ENCODE peak calls at places on chromosomes 2 and 18, in five cellular contexts. C, S, B, E and F are unnamed samples.

GRCh38 chr2:197504000-197504399 is 3.8 kb downstream of the HSPE1 start:
- DNase-seq in C (no peak), S (no peak), B (no peak), E (no peak), F (no peak)

GRCh38 chr2:74130211-74130995 is 17.3 kb downstream of the BOLA3 start:
- DNase-seq in C (no peak), S (no peak), B (no peak), E (peak), F (no peak)

GRCh38 chr2:215657844-215658243 is 222.0 kb upstream of the FN1 start:
- DNase-seq in C (no peak), S (peak), B (no peak), E (peak), F (peak)

GRCh38 chr2:128303095-128303791 is 15.4 kb downstream of the HS6ST1 start:
- DNase-seq in C (no peak), S (no peak), B (no peak), E (no peak), F (no peak)

GRCh38 chr2:96946625-96947024 is 39.8 kb downstream of the FAM178B start:
- DNase-seq in C (no peak), S (no peak), B (no peak), E (no peak), F (no peak)

GRCh38 chr2:6828299-6828584 is 37.5 kb downstream of the CMPK2 start:
- DNase-seq in C (no peak), S (peak), B (no peak), E (peak), F (no peak)

GRCh38 chr2:102209474-102209873 is 22.7 kb downstream of the IL1RL2 start:
- DNase-seq in C (no peak), S (no peak), B (no peak), E (no peak), F (no peak)

GRCh38 chr2:75500633-75501032 is 60.1 kb downstream of the EVA1A start:
- DNase-seq in C (no peak), S (peak), B (no peak), E (peak), F (no peak)

GRCh38 chr2:169965495-169965894 is 138.2 kb downstream of the UBR3 start:
- DNase-seq in C (no peak), S (no peak), B (no peak), E (peak), F (no peak)

GRCh38 chr2:241199897-241200821 is 11.7 kb downstream of the ANO7 start:
- DNase-seq in C (no peak), S (no peak), B (no peak), E (no peak), F (no peak)

GRCh38 chr2:216666461-216667233 is 28.7 kb downstream of the IGFBP5 start:
- DNase-seq in C (peak), S (peak), B (peak), E (peak), F (peak)

GRCh38 chr2:237603718-237604362 is 13.3 kb upstream of the RAB17 start:
- DNase-seq in C (no peak), S (peak), B (peak), E (peak), F (peak)

GRCh38 chr2:27105981-27106380 is 12.9 kb downstream of the CGREF1 start:
- DNase-seq in C (no peak), S (no peak), B (no peak), E (no peak), F (no peak)

GRCh38 chr2:120547662-120548061 is 188.0 kb upstream of the GLI2 start:
- DNase-seq in C (no peak), S (no peak), B (no peak), E (no peak), F (no peak)

GRCh38 chr18:76821356-76821874 is 942 bp upstream of the ZNF236 start:
- DNase-seq in C (no peak), S (no peak), B (no peak), E (no peak), F (no peak)

GRCh38 chr18:63433349-63433866 is 11.1 kb upstream of the VPS4B start:
- DNase-seq in C (no peak), S (peak), B (no peak), E (peak), F (no peak)

GRCh38 chr2:29192526-29192925 is 77.3 kb downstream of the CLIP4 start:
- DNase-seq in C (no peak), S (no peak), B (no peak), E (no peak), F (no peak)

GRCh38 chr2:207473203-207473865 is 56.4 kb upstream of the CREB1 start:
- DNase-seq in C (peak), S (peak), B (no peak), E (peak), F (no peak)

GRCh38 chr2:44388877-44389276 is 27.1 kb downstream of the CAMKMT start:
- DNase-seq in C (no peak), S (no peak), B (no peak), E (no peak), F (no peak)

GRCh38 chr18:70024829-70025228 is 77.2 kb upstream of the CD226 start:
- DNase-seq in C (no peak), S (no peak), B (no peak), E (no peak), F (no peak)

GRCh38 chr18:45626330-45627203 is 11.3 kb downstream of the SLC14A2 start:
- DNase-seq in C (no peak), S (peak), B (no peak), E (peak), F (no peak)

GRCh38 chr2:1631292-1632005 is 112.9 kb downstream of the PXDN start:
- DNase-seq in C (peak), S (no peak), B (no peak), E (no peak), F (no peak)

GRCh38 chr2:28231110-28231621 is 161.5 kb upstream of the FOSL2 start:
- DNase-seq in C (no peak), S (peak), B (no peak), E (peak), F (no peak)

GRCh38 chr2:88036162-88036561 is 19.4 kb downstream of the KRCC1 start:
- DNase-seq in C (no peak), S (no peak), B (no peak), E (no peak), F (no peak)

GRCh38 chr2:107622741-107623310 is 203.9 kb upstream of the RGPD4 start:
- DNase-seq in C (peak), S (no peak), B (no peak), E (no peak), F (no peak)

GRCh38 chr2:66446178-66446860 is 11.4 kb downstream of the MEIS1 start:
- DNase-seq in C (peak), S (peak), B (no peak), E (peak), F (no peak)

GRCh38 chr2:151063271-151063670 is 198.4 kb downstream of the RBM43 start:
- DNase-seq in C (no peak), S (peak), B (no peak), E (peak), F (no peak)

GRCh38 chr18:28088477-28088876 is 88.5 kb downstream of the CDH2 start:
- DNase-seq in C (peak), S (no peak), B (no peak), E (no peak), F (no peak)

GRCh38 chr2:221399183-221399582 is 172.9 kb downstream of the EPHA4 start:
- DNase-seq in C (no peak), S (no peak), B (no peak), E (no peak), F (no peak)

GRCh38 chr2:44834656-44835055 is 106.8 kb upstream of the SIX3 start:
- DNase-seq in C (no peak), S (no peak), B (no peak), E (no peak), F (no peak)

GRCh38 chr18:78607221-78607620 is 372.4 kb upstream of the SALL3 start:
- DNase-seq in C (no peak), S (no peak), B (no peak), E (no peak), F (no peak)

GRCh38 chr18:75110846-75111415 is 98.0 kb downstream of the PTGR3 start:
- DNase-seq in C (no peak), S (no peak), B (no peak), E (no peak), F (no peak)